ENCODE peak calls at places on chromosomes 3 and 15, in five cellular contexts. One of them, this sample, is unnamed.

GRCh38 chr15:92457642-92458041 is 64.0 kb downstream of the ST8SIA2 start:
- ATAC-seq in body of pancreas: no peak
- ATAC-seq in K562: no peak
- ATAC-seq in HepG2: no peak
- ATAC-seq in right lobe of liver: no peak
- ATAC-seq in this sample: no peak

GRCh38 chr15:49506341-49506740 is 83.3 kb downstream of the FGF7 start:
- ATAC-seq in body of pancreas: no peak
- ATAC-seq in K562: no peak
- ATAC-seq in HepG2: no peak
- ATAC-seq in right lobe of liver: no peak
- ATAC-seq in this sample: no peak

GRCh38 chr3:22887664-22888291 is 315.3 kb upstream of the UBE2E2 start:
- ATAC-seq in body of pancreas: no peak
- ATAC-seq in K562: no peak
- ATAC-seq in HepG2: no peak
- ATAC-seq in right lobe of liver: peak; percentile 39
- ATAC-seq in this sample: no peak

GRCh38 chr15:34610388-34610787 is 26.9 kb upstream of the GOLGA8B start:
- ATAC-seq in body of pancreas: no peak
- ATAC-seq in K562: peak; percentile 65
- ATAC-seq in HepG2: no peak
- ATAC-seq in right lobe of liver: peak; percentile 43
- ATAC-seq in this sample: no peak

GRCh38 chr3:49663831-49664230 is 10.3 kb upstream of the APEH start:
- ATAC-seq in body of pancreas: no peak
- ATAC-seq in K562: no peak
- ATAC-seq in HepG2: no peak
- ATAC-seq in right lobe of liver: no peak
- ATAC-seq in this sample: no peak

GRCh38 chr3:35276616-35277015 is 362.7 kb upstream of the ARPP21 start:
- ATAC-seq in body of pancreas: no peak
- ATAC-seq in K562: no peak
- ATAC-seq in HepG2: no peak
- ATAC-seq in right lobe of liver: no peak
- ATAC-seq in this sample: no peak

GRCh38 chr3:72375237-72376154 is 472.7 kb downstream of the SHQ1 start:
- ATAC-seq in body of pancreas: no peak
- ATAC-seq in K562: no peak
- ATAC-seq in HepG2: no peak
- ATAC-seq in right lobe of liver: no peak
- ATAC-seq in this sample: no peak

GRCh38 chr15:74907277-74907870 is 723 bp upstream of the FAM219B start:
- ATAC-seq in body of pancreas: peak; percentile 26
- ATAC-seq in K562: peak; percentile 48
- ATAC-seq in HepG2: peak; percentile 43
- ATAC-seq in right lobe of liver: peak; percentile 32
- ATAC-seq in this sample: peak; percentile 33

GRCh38 chr3:74538669-74539068 is 75.8 kb downstream of the CNTN3 start:
- ATAC-seq in body of pancreas: no peak
- ATAC-seq in K562: no peak
- ATAC-seq in HepG2: no peak
- ATAC-seq in right lobe of liver: peak; percentile 38
- ATAC-seq in this sample: no peak

GRCh38 chr3:42739401-42740158 is 33.5 kb downstream of the CCDC13 start:
- ATAC-seq in body of pancreas: no peak
- ATAC-seq in K562: no peak
- ATAC-seq in HepG2: peak; percentile 69
- ATAC-seq in right lobe of liver: no peak
- ATAC-seq in this sample: no peak

GRCh38 chr15:75594276-75594675 is 15.2 kb upstream of the PTPN9 start:
- ATAC-seq in body of pancreas: no peak
- ATAC-seq in K562: no peak
- ATAC-seq in HepG2: no peak
- ATAC-seq in right lobe of liver: no peak
- ATAC-seq in this sample: no peak

GRCh38 chr3:31635586-31635985 is 102.9 kb downstream of the STT3B start:
- ATAC-seq in body of pancreas: no peak
- ATAC-seq in K562: no peak
- ATAC-seq in HepG2: peak; percentile 40
- ATAC-seq in right lobe of liver: no peak
- ATAC-seq in this sample: no peak

GRCh38 chr15:68930268-68931022 is at the start of gene SPESP1:
- ATAC-seq in body of pancreas: peak; percentile 68
- ATAC-seq in K562: no peak
- ATAC-seq in HepG2: no peak
- ATAC-seq in right lobe of liver: peak; percentile 90
- ATAC-seq in this sample: peak; percentile 92

GRCh38 chr15:66293085-66293418 is 316 bp upstream of the DIS3L start:
- ATAC-seq in body of pancreas: peak; percentile 28
- ATAC-seq in K562: no peak
- ATAC-seq in HepG2: no peak
- ATAC-seq in right lobe of liver: peak; percentile 52
- ATAC-seq in this sample: no peak

GRCh38 chr15:100910556-100910955 is 8.6 kb upstream of the LRRK1 start:
- ATAC-seq in body of pancreas: no peak
- ATAC-seq in K562: no peak
- ATAC-seq in HepG2: no peak
- ATAC-seq in right lobe of liver: no peak
- ATAC-seq in this sample: no peak

GRCh38 chr3:122619040-122619439 is 41.6 kb downstream of the PARP15 start:
- ATAC-seq in body of pancreas: no peak
- ATAC-seq in K562: no peak
- ATAC-seq in HepG2: no peak
- ATAC-seq in right lobe of liver: peak; percentile 34
- ATAC-seq in this sample: no peak

GRCh38 chr3:141049681-141050080 is 1.5 kb upstream of the SPSB4 start:
- ATAC-seq in body of pancreas: no peak
- ATAC-seq in K562: peak; percentile 81
- ATAC-seq in HepG2: peak; percentile 51
- ATAC-seq in right lobe of liver: no peak
- ATAC-seq in this sample: no peak

GRCh38 chr3:56825579-56826438 is 24.1 kb upstream of the ARHGEF3 start:
- ATAC-seq in body of pancreas: no peak
- ATAC-seq in K562: no peak
- ATAC-seq in HepG2: no peak
- ATAC-seq in right lobe of liver: no peak
- ATAC-seq in this sample: no peak

GRCh38 chr3:45191924-45192417 is 34.1 kb downstream of the TMEM158 start:
- ATAC-seq in body of pancreas: no peak
- ATAC-seq in K562: no peak
- ATAC-seq in HepG2: peak; percentile 97
- ATAC-seq in right lobe of liver: peak; percentile 75
- ATAC-seq in this sample: no peak

GRCh38 chr15:41914406-41914805 is 20.6 kb upstream of the SPTBN5 start:
- ATAC-seq in body of pancreas: no peak
- ATAC-seq in K562: no peak
- ATAC-seq in HepG2: no peak
- ATAC-seq in right lobe of liver: no peak
- ATAC-seq in this sample: no peak

GRCh38 chr3:193744048-193744821 is 151.2 kb downstream of the OPA1 start:
- ATAC-seq in body of pancreas: peak; percentile 96
- ATAC-seq in K562: peak; percentile 75
- ATAC-seq in HepG2: peak; percentile 91
- ATAC-seq in right lobe of liver: peak; percentile 84
- ATAC-seq in this sample: no peak

GRCh38 chr3:59802045-59802444 is 752.2 kb upstream of the CFAP20DC start:
- ATAC-seq in body of pancreas: no peak
- ATAC-seq in K562: no peak
- ATAC-seq in HepG2: no peak
- ATAC-seq in right lobe of liver: no peak
- ATAC-seq in this sample: no peak

GRCh38 chr15:29312387-29312786 is 42.8 kb upstream of the NSMCE3 start:
- ATAC-seq in body of pancreas: no peak
- ATAC-seq in K562: no peak
- ATAC-seq in HepG2: no peak
- ATAC-seq in right lobe of liver: no peak
- ATAC-seq in this sample: no peak

DNA sequence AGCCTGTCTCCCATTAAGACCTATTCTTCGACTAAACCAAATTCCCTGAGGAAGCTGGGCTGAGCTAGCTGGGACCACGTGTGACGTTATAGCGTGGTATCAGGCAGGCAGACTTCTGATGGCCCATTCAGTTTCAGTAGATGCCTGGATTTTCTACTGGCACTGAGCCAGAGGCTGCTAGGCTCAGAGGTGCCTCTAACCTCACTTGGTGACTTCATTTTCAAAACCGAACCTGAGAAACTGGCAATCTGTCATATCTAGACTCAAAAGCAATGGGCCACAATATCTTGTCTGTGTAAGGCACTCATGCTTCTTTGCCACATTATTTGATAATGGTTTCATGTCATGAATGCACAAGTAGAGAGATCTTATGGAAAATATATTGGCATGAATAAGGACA is 352.1 kb upstream of the AZI2 start:
- ATAC-seq in body of pancreas: no peak
- ATAC-seq in K562: no peak
- ATAC-seq in HepG2: no peak
- ATAC-seq in right lobe of liver: no peak
- ATAC-seq in this sample: no peak
- TF ChIP-seq POLR2A in body of pancreas: no peak
- TF ChIP-seq POLR2A in K562: no peak
- TF ChIP-seq POLR2A in HepG2: no peak
- TF ChIP-seq POLR2A in right lobe of liver: no peak
- TF ChIP-seq POLR2A in this sample: no peak

GRCh38 chr3:154324919-154325318 is 632 bp upstream of the DHX36 start:
- ATAC-seq in body of pancreas: peak; percentile 22
- ATAC-seq in K562: no peak
- ATAC-seq in HepG2: peak; percentile 73
- ATAC-seq in right lobe of liver: peak; percentile 18
- ATAC-seq in this sample: peak; percentile 17
- H3K4me3 ChIP-seq in body of pancreas: no peak overlapping the region
- H3K4me3 ChIP-seq in K562: peak overlapping the region; percentile 90
- H3K4me3 ChIP-seq in HepG2: peak overlapping the region; percentile 83
- H3K4me3 ChIP-seq in right lobe of liver: peak overlapping the region; percentile 87
- H3K4me3 ChIP-seq in this sample: peak overlapping the region; percentile 100

GRCh38 chr3:110808630-110809029 is 263.0 kb upstream of the NECTIN3 start:
- ATAC-seq in body of pancreas: no peak
- ATAC-seq in K562: no peak
- ATAC-seq in HepG2: no peak
- ATAC-seq in right lobe of liver: no peak
- ATAC-seq in this sample: no peak
- H3K4me1 ChIP-seq in body of pancreas: no peaks in the 10 kb centered on the region
- H3K4me1 ChIP-seq in K562: no peaks in the 10 kb centered on the region
- H3K4me1 ChIP-seq in HepG2: peaks cover 14% of the 10 kb centered on the region
- H3K4me1 ChIP-seq in right lobe of liver: no peaks in the 10 kb centered on the region
- H3K4me1 ChIP-seq in this sample: no peaks in the 10 kb centered on the region

DNA sequence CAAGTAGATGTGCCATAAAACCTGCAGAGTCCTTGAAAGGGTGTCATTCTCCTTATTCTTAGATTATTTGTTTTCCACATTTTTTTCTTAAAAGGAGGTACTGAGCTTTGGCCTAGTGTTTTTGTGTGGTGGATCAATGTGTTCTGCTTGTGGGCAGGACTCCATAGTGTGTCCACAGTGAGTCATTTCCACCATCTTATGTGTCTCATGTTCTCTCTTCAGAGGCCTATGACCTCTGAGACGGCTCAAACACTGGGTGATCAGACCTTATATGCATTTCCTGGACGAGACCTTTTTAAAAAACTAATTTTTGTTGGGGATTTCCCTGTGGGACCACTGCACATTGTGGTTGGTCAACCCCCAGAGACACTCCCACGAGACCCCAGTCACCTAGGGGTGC is 93.4 kb downstream of the CHCHD4 start:
- ATAC-seq in body of pancreas: no peak
- ATAC-seq in K562: no peak
- ATAC-seq in HepG2: no peak
- ATAC-seq in right lobe of liver: no peak
- ATAC-seq in this sample: no peak
- TF ChIP-seq POLR2A in body of pancreas: no peak
- TF ChIP-seq POLR2A in K562: no peak
- TF ChIP-seq POLR2A in HepG2: no peak
- TF ChIP-seq POLR2A in right lobe of liver: no peak
- TF ChIP-seq POLR2A in this sample: no peak

GRCh38 chr3:8503461-8503860 is 1.8 kb downstream of the LMCD1 start:
- ATAC-seq in body of pancreas: no peak
- ATAC-seq in K562: no peak
- ATAC-seq in HepG2: no peak
- ATAC-seq in right lobe of liver: no peak
- ATAC-seq in this sample: no peak

GRCh38 chr3:8506611-8507061 is 5.0 kb downstream of the LMCD1 start:
- ATAC-seq in body of pancreas: no peak
- ATAC-seq in K562: no peak
- ATAC-seq in HepG2: no peak
- ATAC-seq in right lobe of liver: no peak
- ATAC-seq in this sample: no peak

GRCh38 chr3:8505621-8506020 is 4.0 kb downstream of the LMCD1 start:
- ATAC-seq in body of pancreas: no peak
- ATAC-seq in K562: no peak
- ATAC-seq in HepG2: no peak
- ATAC-seq in right lobe of liver: peak; percentile 55
- ATAC-seq in this sample: no peak

GRCh38 chr3:8503871-8504610 is 2.4 kb downstream of the LMCD1 start:
- ATAC-seq in body of pancreas: no peak
- ATAC-seq in K562: no peak
- ATAC-seq in HepG2: no peak
- ATAC-seq in right lobe of liver: no peak
- ATAC-seq in this sample: no peak

DNA sequence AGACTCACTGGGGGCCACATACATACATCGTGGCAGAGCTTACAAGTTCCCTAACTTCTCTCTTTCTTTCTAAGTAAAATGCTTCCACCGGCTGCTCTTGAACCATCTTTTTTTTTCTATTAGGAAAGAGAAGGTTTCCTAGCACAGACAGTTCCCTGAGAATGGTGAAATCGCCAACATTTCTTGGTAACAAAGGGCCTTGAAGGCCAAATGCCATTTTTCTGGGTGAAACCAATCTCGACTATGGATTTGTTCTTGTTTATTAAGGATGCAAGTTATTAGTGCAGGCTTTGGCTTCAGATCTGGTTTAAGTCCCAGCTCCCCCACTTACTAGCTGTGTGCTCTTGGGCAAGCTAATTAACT is 3.0 kb downstream of the LMCD1 start:
- ATAC-seq in body of pancreas: no peak
- ATAC-seq in K562: no peak
- ATAC-seq in HepG2: no peak
- ATAC-seq in right lobe of liver: no peak
- ATAC-seq in this sample: no peak
- H3K4me3 ChIP-seq in body of pancreas: no peak overlapping the region
- H3K4me3 ChIP-seq in K562: no peak overlapping the region
- H3K4me3 ChIP-seq in HepG2: no peak overlapping the region
- H3K4me3 ChIP-seq in right lobe of liver: no peak overlapping the region
- H3K4me3 ChIP-seq in this sample: no peak overlapping the region

GRCh38 chr3:23953523-23953922 is 8.4 kb downstream of the NR1D2 start:
- ATAC-seq in body of pancreas: no peak
- ATAC-seq in K562: peak; percentile 29
- ATAC-seq in HepG2: no peak
- ATAC-seq in right lobe of liver: no peak
- ATAC-seq in this sample: no peak
- H3K4me1 ChIP-seq in body of pancreas: peaks cover 59% of the 10 kb centered on the region
- H3K4me1 ChIP-seq in K562: peaks cover 14% of the 10 kb centered on the region
- H3K4me1 ChIP-seq in HepG2: peaks cover 29% of the 10 kb centered on the region
- H3K4me1 ChIP-seq in right lobe of liver: peaks cover 32% of the 10 kb centered on the region
- H3K4me1 ChIP-seq in this sample: peaks cover 24% of the 10 kb centered on the region

This sample was measured in gastroesophageal sphincter.